ENCODE peak calls at places on chromosome 4, in ten cellular contexts. P is IMR-90, M is tibial artery, F is pancreas, H is fibroblast of the aortic adventitia, K is mammary epithelial cell, I is dorsolateral prefrontal cortex, D is BJ, S is prostate gland, V is astrocyte of the spinal cord. G is an unnamed sample.

GRCh38 chr4:152926959-152927358 is 9.2 kb upstream of the FHDC1 start:
- DNase-seq in P (no peak), M (no peak), F (no peak), H (no peak), K (no peak), I (no peak), D (no peak), S (no peak), V (no peak), G (no peak)

GRCh38 chr4:80259012-80259411 is 7.5 kb upstream of the FGF5 start:
- DNase-seq in P (no peak), M (no peak), F (no peak), H (no peak), K (no peak), I (no peak), D (no peak), S (no peak), V (no peak), G (no peak)

GRCh38 chr4:52376107-52376704 is 282.9 kb downstream of the USP46 start:
- DNase-seq in P (peak; percentile 47), M (no peak), F (no peak), H (peak; percentile 77), K (peak; percentile 29), I (no peak), D (peak; percentile 4), S (no peak), V (peak; percentile 61), G (peak; percentile 52)

GRCh38 chr4:80393246-80393969 is 57.9 kb downstream of the CFAP299 start:
- DNase-seq in P (peak; percentile 94), M (no peak), F (no peak), H (peak; percentile 70), K (peak; percentile 72), I (no peak), D (peak; percentile 12), S (no peak), V (peak; percentile 72), G (peak; percentile 29)

GRCh38 chr4:108744307-108744706 is 18.5 kb downstream of the ETNPPL start:
- DNase-seq in P (no peak), M (no peak), F (no peak), H (no peak), K (no peak), I (no peak), D (no peak), S (no peak), V (no peak), G (no peak)

GRCh38 chr4:78683352-78683751 is 92.8 kb upstream of the BMP2K start:
- DNase-seq in P (no peak), M (no peak), F (no peak), H (no peak), K (no peak), I (no peak), D (no peak), S (no peak), V (no peak), G (no peak)

GRCh38 chr4:109440948-109441347 is 7.3 kb downstream of the SEC24B start:
- DNase-seq in P (no peak), M (no peak), F (no peak), H (peak; percentile 67), K (peak; percentile 83), I (no peak), D (no peak), S (peak; percentile 26), V (no peak), G (no peak)

GRCh38 chr4:182776376-182777058 is 140.7 kb downstream of the DCTD start:
- DNase-seq in P (peak; percentile 64), M (no peak), F (no peak), H (no peak), K (no peak), I (no peak), D (no peak), S (no peak), V (peak; percentile 67), G (peak; percentile 67)

GRCh38 chr4:92483341-92483740 is 179.6 kb downstream of the GRID2 start:
- DNase-seq in P (no peak), M (no peak), F (no peak), H (no peak), K (no peak), I (no peak), D (no peak), S (peak; percentile 12), V (no peak), G (no peak)

GRCh38 chr4:48133668-48134444 is at the start of gene TXK:
- DNase-seq in P (peak; percentile 13), M (no peak), F (no peak), H (peak; percentile 29), K (no peak), I (no peak), D (no peak), S (no peak), V (peak; percentile 53), G (peak; percentile 20)

GRCh38 chr4:59969909-59970308 is 1230.2 kb upstream of the ADGRL3 start:
- DNase-seq in P (no peak), M (no peak), F (no peak), H (no peak), K (no peak), I (no peak), D (no peak), S (no peak), V (no peak), G (no peak)

DNA sequence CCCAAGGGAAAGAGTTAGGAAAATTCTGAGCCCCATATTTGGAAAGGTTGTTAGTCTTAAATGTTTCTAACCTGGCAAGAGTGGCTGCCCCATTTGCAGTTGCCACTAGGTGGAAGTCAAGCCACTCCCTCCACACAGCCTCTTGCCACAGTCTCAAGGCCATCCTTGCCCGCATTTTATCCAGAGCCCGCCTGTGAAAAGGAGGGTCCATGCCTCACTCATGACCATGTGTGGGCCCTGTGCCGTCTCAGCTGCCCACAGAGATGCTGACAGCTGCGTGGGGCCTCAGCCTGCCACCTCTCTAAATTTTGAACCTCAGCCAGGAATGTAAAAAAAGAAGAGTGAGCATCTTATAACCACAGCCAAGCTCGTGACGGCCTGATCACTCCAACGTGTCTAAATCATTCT is 201.5 kb upstream of the FAM241A start:
- DNase-seq in P (no peak), M (no peak), F (peak; percentile 28), H (peak; percentile 47), K (peak; percentile 46), I (no peak), D (no peak), S (no peak), V (peak; percentile 17), G (no peak)
- TF ChIP-seq CTCF in P (peak; percentile 12), M (no peak), F (peak; percentile 12), H (peak; percentile 52), K (peak; percentile 81), I (no peak), D (peak; percentile 47), S (no peak), V (peak; percentile 53), G (peak; percentile 55)

GRCh38 chr4:136558940-136559494 is 973.3 kb downstream of the PCDH18 start:
- DNase-seq in P (no peak), M (no peak), F (no peak), H (no peak), K (no peak), I (no peak), D (no peak), S (no peak), V (no peak), G (no peak)
- H3K4me3 ChIP-seq in P (no peak overlapping the region), M (no peak overlapping the region), F (no peak overlapping the region), H (no peak overlapping the region), K (no peak overlapping the region), I (no peak overlapping the region), D (no peak overlapping the region), S (no peak overlapping the region), V (no peak overlapping the region), G (no peak overlapping the region)

GRCh38 chr4:177367336-177367735 is 57.7 kb downstream of the NEIL3 start:
- DNase-seq in P (peak; percentile 52), M (no peak), F (no peak), H (peak; percentile 28), K (peak; percentile 12), I (no peak), D (no peak), S (no peak), V (no peak), G (no peak)
- TF ChIP-seq CTCF in P (peak; percentile 16), M (no peak), F (no peak), H (peak; percentile 38), K (peak; percentile 42), I (no peak), D (peak; percentile 36), S (no peak), V (peak; percentile 33), G (peak; percentile 51)

GRCh38 chr4:173538148-173538902 is 8.3 kb upstream of the HAND2 start:
- DNase-seq in P (no peak), M (peak; percentile 81), F (peak; percentile 72), H (peak; percentile 49), K (no peak), I (no peak), D (no peak), S (no peak), V (no peak), G (no peak)
- H3K4me3 ChIP-seq in P (no peak overlapping the region), M (peak overlapping the region; percentile 56), F (peak overlapping the region; percentile 45), H (peak overlapping the region; percentile 68), K (no peak overlapping the region), I (peak overlapping the region; percentile 34), D (peak overlapping the region; percentile 36), S (no peak overlapping the region), V (no peak overlapping the region), G (no peak overlapping the region)

GRCh38 chr4:185244763-185245162 is 35.4 kb downstream of the SNX25 start:
- DNase-seq in P (no peak), M (no peak), F (no peak), H (no peak), K (no peak), I (no peak), D (no peak), S (no peak), V (no peak), G (no peak)
- TF ChIP-seq CTCF in P (no peak), M (no peak), F (no peak), H (no peak), K (no peak), I (no peak), D (no peak), S (no peak), V (no peak), G (no peak)

DNA sequence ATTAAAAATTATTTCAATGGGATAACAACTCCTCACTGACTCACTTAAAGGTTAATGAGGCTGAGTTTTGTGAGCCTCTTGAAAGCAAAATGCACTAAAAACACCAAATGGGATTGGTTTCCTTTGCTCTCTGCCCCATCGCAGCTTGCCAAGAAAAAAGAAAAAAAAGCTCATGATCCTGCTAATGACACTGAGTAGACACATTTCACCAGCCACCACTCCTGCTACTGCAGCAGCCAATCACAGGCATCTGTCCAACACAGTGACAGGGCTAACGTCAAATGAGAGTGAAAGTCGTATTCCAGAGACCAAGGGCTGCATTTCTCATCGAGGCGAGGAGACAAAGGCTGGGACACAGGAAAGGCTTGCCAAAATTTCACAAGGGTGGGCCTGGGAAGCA is 5.2 kb downstream of the APBB2 start:
- DNase-seq in P (no peak), M (no peak), F (no peak), H (no peak), K (no peak), I (no peak), D (no peak), S (no peak), V (no peak), G (no peak)
- H3K4me3 ChIP-seq in P (no peak overlapping the region), M (no peak overlapping the region), F (no peak overlapping the region), H (no peak overlapping the region), K (no peak overlapping the region), I (no peak overlapping the region), D (no peak overlapping the region), S (no peak overlapping the region), V (no peak overlapping the region), G (no peak overlapping the region)

G was measured in astrocyte of the cerebellum.